ENCODE peak calls at places on chromosomes 6 and 20, in eight cellular contexts. One of them, this sample, is unnamed.

GRCh38 chr6:103687430-103687829 is 1172.3 kb downstream of the HACE1 start:
- DNase-seq in stimulated activated CD4-positive, alpha-beta T cell treated with anti-CD3 and anti-CD28 coated beads, Interleukin-12 subunit alpha, Interleukin-12 subunit beta, amount 100 ng/mL, for 4 hours: no peak
- DNase-seq in mesothelial cell of epicardium: no peak
- DNase-seq in astrocyte of the cerebellum: no peak
- DNase-seq in T-cell: no peak
- DNase-seq in transverse colon: no peak
- DNase-seq in cardiac muscle cell: no peak
- DNase-seq in AML-193: no peak
- DNase-seq in this sample: no peak

GRCh38 chr6:167907837-167908681 is 81.3 kb downstream of the AFDN start:
- DNase-seq in astrocyte of the cerebellum: no peak
- DNase-seq in stimulated activated CD4-positive, alpha-beta T cell treated with anti-CD3 and anti-CD28 coated beads, Interleukin-12 subunit alpha, Interleukin-12 subunit beta, amount 100 ng/mL, for 4 hours: no peak
- DNase-seq in cardiac muscle cell: peak
- DNase-seq in AML-193: peak
- DNase-seq in mesothelial cell of epicardium: no peak
- DNase-seq in transverse colon: peak
- DNase-seq in T-cell: no peak
- DNase-seq in this sample: no peak

GRCh38 chr6:41694815-41695536 is 40.4 kb downstream of the TFEB start:
- DNase-seq in cardiac muscle cell: no peak
- DNase-seq in T-cell: no peak
- DNase-seq in transverse colon: no peak
- DNase-seq in AML-193: no peak
- DNase-seq in mesothelial cell of epicardium: no peak
- DNase-seq in astrocyte of the cerebellum: no peak
- DNase-seq in stimulated activated CD4-positive, alpha-beta T cell treated with anti-CD3 and anti-CD28 coated beads, Interleukin-12 subunit alpha, Interleukin-12 subunit beta, amount 100 ng/mL, for 4 hours: no peak
- DNase-seq in this sample: no peak

GRCh38 chr6:87540541-87540940 is 49.2 kb downstream of the RARS2 start:
- DNase-seq in AML-193: no peak
- DNase-seq in cardiac muscle cell: peak
- DNase-seq in transverse colon: no peak
- DNase-seq in mesothelial cell of epicardium: no peak
- DNase-seq in astrocyte of the cerebellum: no peak
- DNase-seq in T-cell: no peak
- DNase-seq in stimulated activated CD4-positive, alpha-beta T cell treated with anti-CD3 and anti-CD28 coated beads, Interleukin-12 subunit alpha, Interleukin-12 subunit beta, amount 100 ng/mL, for 4 hours: no peak
- DNase-seq in this sample: no peak

GRCh38 chr6:144955853-144956252 is 670.7 kb downstream of the UTRN start:
- DNase-seq in astrocyte of the cerebellum: no peak
- DNase-seq in mesothelial cell of epicardium: no peak
- DNase-seq in cardiac muscle cell: peak
- DNase-seq in transverse colon: no peak
- DNase-seq in stimulated activated CD4-positive, alpha-beta T cell treated with anti-CD3 and anti-CD28 coated beads, Interleukin-12 subunit alpha, Interleukin-12 subunit beta, amount 100 ng/mL, for 4 hours: no peak
- DNase-seq in T-cell: no peak
- DNase-seq in AML-193: no peak
- DNase-seq in this sample: no peak

GRCh38 chr6:149045404-149045803 is 272.1 kb upstream of the TAB2 start:
- DNase-seq in transverse colon: no peak
- DNase-seq in cardiac muscle cell: no peak
- DNase-seq in AML-193: no peak
- DNase-seq in mesothelial cell of epicardium: no peak
- DNase-seq in stimulated activated CD4-positive, alpha-beta T cell treated with anti-CD3 and anti-CD28 coated beads, Interleukin-12 subunit alpha, Interleukin-12 subunit beta, amount 100 ng/mL, for 4 hours: no peak
- DNase-seq in astrocyte of the cerebellum: no peak
- DNase-seq in T-cell: no peak
- DNase-seq in this sample: no peak

GRCh38 chr6:15063253-15063853 is 182.5 kb upstream of the JARID2 start:
- DNase-seq in T-cell: no peak
- DNase-seq in astrocyte of the cerebellum: no peak
- DNase-seq in transverse colon: peak
- DNase-seq in AML-193: peak
- DNase-seq in mesothelial cell of epicardium: no peak
- DNase-seq in stimulated activated CD4-positive, alpha-beta T cell treated with anti-CD3 and anti-CD28 coated beads, Interleukin-12 subunit alpha, Interleukin-12 subunit beta, amount 100 ng/mL, for 4 hours: no peak
- DNase-seq in cardiac muscle cell: no peak
- DNase-seq in this sample: no peak

GRCh38 chr20:54088430-54088829 is 18.0 kb upstream of the BCAS1 start:
- DNase-seq in T-cell: no peak
- DNase-seq in transverse colon: no peak
- DNase-seq in cardiac muscle cell: no peak
- DNase-seq in AML-193: no peak
- DNase-seq in astrocyte of the cerebellum: no peak
- DNase-seq in stimulated activated CD4-positive, alpha-beta T cell treated with anti-CD3 and anti-CD28 coated beads, Interleukin-12 subunit alpha, Interleukin-12 subunit beta, amount 100 ng/mL, for 4 hours: no peak
- DNase-seq in mesothelial cell of epicardium: no peak
- DNase-seq in this sample: no peak

GRCh38 chr6:119360262-119360915 is 10.8 kb upstream of the MAN1A1 start:
- DNase-seq in astrocyte of the cerebellum: no peak
- DNase-seq in cardiac muscle cell: no peak
- DNase-seq in AML-193: peak
- DNase-seq in transverse colon: no peak
- DNase-seq in stimulated activated CD4-positive, alpha-beta T cell treated with anti-CD3 and anti-CD28 coated beads, Interleukin-12 subunit alpha, Interleukin-12 subunit beta, amount 100 ng/mL, for 4 hours: no peak
- DNase-seq in T-cell: no peak
- DNase-seq in mesothelial cell of epicardium: no peak
- DNase-seq in this sample: no peak

GRCh38 chr6:158519354-158519753 is 40.5 kb upstream of the TMEM181 start:
- DNase-seq in T-cell: no peak
- DNase-seq in AML-193: no peak
- DNase-seq in cardiac muscle cell: no peak
- DNase-seq in stimulated activated CD4-positive, alpha-beta T cell treated with anti-CD3 and anti-CD28 coated beads, Interleukin-12 subunit alpha, Interleukin-12 subunit beta, amount 100 ng/mL, for 4 hours: no peak
- DNase-seq in mesothelial cell of epicardium: no peak
- DNase-seq in transverse colon: no peak
- DNase-seq in astrocyte of the cerebellum: no peak
- DNase-seq in this sample: no peak

GRCh38 chr6:105211831-105212230 is 32.0 kb upstream of the POPDC3 start:
- DNase-seq in stimulated activated CD4-positive, alpha-beta T cell treated with anti-CD3 and anti-CD28 coated beads, Interleukin-12 subunit alpha, Interleukin-12 subunit beta, amount 100 ng/mL, for 4 hours: no peak
- DNase-seq in astrocyte of the cerebellum: no peak
- DNase-seq in T-cell: no peak
- DNase-seq in AML-193: no peak
- DNase-seq in cardiac muscle cell: no peak
- DNase-seq in transverse colon: no peak
- DNase-seq in mesothelial cell of epicardium: no peak
- DNase-seq in this sample: no peak

GRCh38 chr6:170221052-170221752 is 69.7 kb downstream of the DLL1 start:
- DNase-seq in astrocyte of the cerebellum: no peak
- DNase-seq in stimulated activated CD4-positive, alpha-beta T cell treated with anti-CD3 and anti-CD28 coated beads, Interleukin-12 subunit alpha, Interleukin-12 subunit beta, amount 100 ng/mL, for 4 hours: no peak
- DNase-seq in mesothelial cell of epicardium: peak
- DNase-seq in T-cell: no peak
- DNase-seq in AML-193: no peak
- DNase-seq in transverse colon: peak
- DNase-seq in cardiac muscle cell: no peak
- DNase-seq in this sample: no peak

GRCh38 chr20:57398901-57399535 is 7.8 kb downstream of the RBM38 start:
- DNase-seq in T-cell: no peak
- DNase-seq in stimulated activated CD4-positive, alpha-beta T cell treated with anti-CD3 and anti-CD28 coated beads, Interleukin-12 subunit alpha, Interleukin-12 subunit beta, amount 100 ng/mL, for 4 hours: no peak
- DNase-seq in cardiac muscle cell: no peak
- DNase-seq in AML-193: no peak
- DNase-seq in transverse colon: no peak
- DNase-seq in mesothelial cell of epicardium: no peak
- DNase-seq in astrocyte of the cerebellum: no peak
- DNase-seq in this sample: no peak

GRCh38 chr6:24238700-24239099 is 112.7 kb downstream of the NRSN1 start:
- DNase-seq in AML-193: no peak
- DNase-seq in T-cell: no peak
- DNase-seq in transverse colon: no peak
- DNase-seq in stimulated activated CD4-positive, alpha-beta T cell treated with anti-CD3 and anti-CD28 coated beads, Interleukin-12 subunit alpha, Interleukin-12 subunit beta, amount 100 ng/mL, for 4 hours: no peak
- DNase-seq in astrocyte of the cerebellum: no peak
- DNase-seq in mesothelial cell of epicardium: no peak
- DNase-seq in cardiac muscle cell: no peak
- DNase-seq in this sample: no peak

GRCh38 chr6:39166189-39166917 is 51.4 kb upstream of the SAYSD1 start:
- DNase-seq in transverse colon: peak
- DNase-seq in AML-193: peak
- DNase-seq in mesothelial cell of epicardium: peak
- DNase-seq in astrocyte of the cerebellum: no peak
- DNase-seq in T-cell: peak
- DNase-seq in cardiac muscle cell: peak
- DNase-seq in stimulated activated CD4-positive, alpha-beta T cell treated with anti-CD3 and anti-CD28 coated beads, Interleukin-12 subunit alpha, Interleukin-12 subunit beta, amount 100 ng/mL, for 4 hours: peak
- DNase-seq in this sample: peak

GRCh38 chr20:47860049-47860830 is 75.0 kb upstream of the SULF2 start:
- DNase-seq in AML-193: no peak
- DNase-seq in stimulated activated CD4-positive, alpha-beta T cell treated with anti-CD3 and anti-CD28 coated beads, Interleukin-12 subunit alpha, Interleukin-12 subunit beta, amount 100 ng/mL, for 4 hours: no peak
- DNase-seq in T-cell: no peak
- DNase-seq in mesothelial cell of epicardium: no peak
- DNase-seq in transverse colon: no peak
- DNase-seq in astrocyte of the cerebellum: no peak
- DNase-seq in cardiac muscle cell: no peak
- DNase-seq in this sample: no peak

GRCh38 chr6:151071295-151071694 is 168.5 kb upstream of the AKAP12 start:
- DNase-seq in T-cell: no peak
- DNase-seq in astrocyte of the cerebellum: peak
- DNase-seq in cardiac muscle cell: peak
- DNase-seq in transverse colon: no peak
- DNase-seq in AML-193: no peak
- DNase-seq in stimulated activated CD4-positive, alpha-beta T cell treated with anti-CD3 and anti-CD28 coated beads, Interleukin-12 subunit alpha, Interleukin-12 subunit beta, amount 100 ng/mL, for 4 hours: no peak
- DNase-seq in mesothelial cell of epicardium: no peak
- DNase-seq in this sample: no peak

GRCh38 chr6:37459981-37460800 is 27.2 kb downstream of the CMTR1 start:
- DNase-seq in transverse colon: no peak
- DNase-seq in T-cell: no peak
- DNase-seq in cardiac muscle cell: no peak
- DNase-seq in mesothelial cell of epicardium: no peak
- DNase-seq in stimulated activated CD4-positive, alpha-beta T cell treated with anti-CD3 and anti-CD28 coated beads, Interleukin-12 subunit alpha, Interleukin-12 subunit beta, amount 100 ng/mL, for 4 hours: no peak
- DNase-seq in astrocyte of the cerebellum: no peak
- DNase-seq in AML-193: no peak
- DNase-seq in this sample: no peak

GRCh38 chr20:33291830-33292355 is 8.9 kb downstream of the BPIFB1 start:
- DNase-seq in transverse colon: peak
- DNase-seq in T-cell: peak
- DNase-seq in AML-193: peak
- DNase-seq in cardiac muscle cell: peak
- DNase-seq in stimulated activated CD4-positive, alpha-beta T cell treated with anti-CD3 and anti-CD28 coated beads, Interleukin-12 subunit alpha, Interleukin-12 subunit beta, amount 100 ng/mL, for 4 hours: peak
- DNase-seq in astrocyte of the cerebellum: no peak
- DNase-seq in mesothelial cell of epicardium: peak
- DNase-seq in this sample: peak

GRCh38 chr6:37134622-37135191 is 35.2 kb upstream of the PIM1 start:
- DNase-seq in AML-193: no peak
- DNase-seq in stimulated activated CD4-positive, alpha-beta T cell treated with anti-CD3 and anti-CD28 coated beads, Interleukin-12 subunit alpha, Interleukin-12 subunit beta, amount 100 ng/mL, for 4 hours: no peak
- DNase-seq in mesothelial cell of epicardium: no peak
- DNase-seq in astrocyte of the cerebellum: peak
- DNase-seq in transverse colon: peak
- DNase-seq in cardiac muscle cell: peak
- DNase-seq in T-cell: peak
- DNase-seq in this sample: peak

GRCh38 chr6:113599444-113599843 is 257.7 kb upstream of the MARCKS start:
- DNase-seq in transverse colon: no peak
- DNase-seq in stimulated activated CD4-positive, alpha-beta T cell treated with anti-CD3 and anti-CD28 coated beads, Interleukin-12 subunit alpha, Interleukin-12 subunit beta, amount 100 ng/mL, for 4 hours: no peak
- DNase-seq in cardiac muscle cell: peak
- DNase-seq in astrocyte of the cerebellum: no peak
- DNase-seq in mesothelial cell of epicardium: no peak
- DNase-seq in AML-193: no peak
- DNase-seq in T-cell: no peak
- DNase-seq in this sample: no peak